ENCODE peak calls at places on chromosome 2, in four cellular contexts. L, R, B and Y are unnamed samples.

GRCh38 chr2:238158807-238159539 is at the start of gene ERFE:
- DNase-seq in R (peak; percentile 81), B (no peak), L (peak; percentile 11), Y (no peak)

GRCh38 chr2:6928452-6928851 is 11.2 kb downstream of the RNF144A start:
- DNase-seq in R (no peak), L (no peak), B (no peak), Y (no peak)

GRCh38 chr2:188042412-188042811 is 249.3 kb upstream of the GULP1 start:
- DNase-seq in B (no peak), L (no peak), R (no peak), Y (no peak)

GRCh38 chr2:231714639-231715498 is 6.5 kb downstream of the PTMA start:
- DNase-seq in R (peak; percentile 99), B (no peak), L (peak; percentile 84), Y (no peak)

GRCh38 chr2:232897386-232897970 is 27.4 kb downstream of the SNORC start:
- DNase-seq in L (no peak), B (no peak), R (no peak), Y (peak; percentile 35)

GRCh38 chr2:96933528-96933927 is 52.9 kb downstream of the FAM178B start:
- DNase-seq in B (no peak), R (no peak), L (no peak), Y (no peak)

GRCh38 chr2:19987936-19988335 is 2.0 kb downstream of the WDR35 start:
- DNase-seq in B (no peak), L (no peak), R (no peak), Y (no peak)

GRCh38 chr2:143856973-143857372 is 662.9 kb downstream of the ZEB2 start:
- DNase-seq in R (no peak), B (no peak), L (no peak), Y (no peak)

GRCh38 chr2:109236147-109236546 is 107.1 kb downstream of the SH3RF3 start:
- DNase-seq in R (no peak), L (no peak), B (no peak), Y (no peak)

GRCh38 chr2:173719471-173719870 is 245.7 kb downstream of the SP3 start:
- DNase-seq in R (no peak), B (no peak), L (no peak), Y (no peak)

GRCh38 chr2:39227628-39228412 is 15.9 kb downstream of the CDKL4 start:
- DNase-seq in B (no peak), R (peak; percentile 82), L (peak; percentile 84), Y (peak; percentile 81)

GRCh38 chr2:71045841-71046495 is 22.5 kb upstream of the NAGK start:
- DNase-seq in L (no peak), B (no peak), R (no peak), Y (no peak)

GRCh38 chr2:457287-457686 is 169.4 kb upstream of the ALKAL2 start:
- DNase-seq in R (no peak), B (no peak), L (no peak), Y (no peak)

GRCh38 chr2:239441724-239442123 is 40.9 kb upstream of the HDAC4 start:
- DNase-seq in R (no peak), L (no peak), B (no peak), Y (no peak)

GRCh38 chr2:226649201-226649600 is 150.4 kb downstream of the IRS1 start:
- DNase-seq in B (no peak), R (no peak), L (no peak), Y (no peak)

GRCh38 chr2:16288371-16289112 is 348.2 kb downstream of the MYCN start:
- DNase-seq in R (no peak), B (no peak), L (no peak), Y (no peak)

GRCh38 chr2:159521272-159521671 is 95.1 kb downstream of the BAZ2B start:
- DNase-seq in B (no peak), L (no peak), R (no peak), Y (no peak)

GRCh38 chr2:190663348-190663747 is 14.5 kb downstream of the NAB1 start:
- DNase-seq in B (no peak), R (no peak), L (no peak), Y (no peak)

GRCh38 chr2:170972508-170973224 is 43.6 kb downstream of the GORASP2 start:
- DNase-seq in R (no peak), B (no peak), L (no peak), Y (no peak)

GRCh38 chr2:203880557-203881125 is 13.1 kb downstream of the CTLA4 start:
- DNase-seq in R (no peak), B (no peak), L (no peak), Y (no peak)

GRCh38 chr2:240655931-240656886 is 26.5 kb downstream of the AQP12B start:
- DNase-seq in R (no peak), B (no peak), L (no peak), Y (no peak)

GRCh38 chr2:85540131-85540587 is 1.2 kb downstream of the MAT2A start:
- DNase-seq in L (no peak), R (no peak), B (no peak), Y (no peak)

GRCh38 chr2:99279969-99280695 is 20.9 kb downstream of the LYG1 start:
- DNase-seq in B (no peak), L (no peak), R (no peak), Y (no peak)

GRCh38 chr2:65379721-65380171 is 52.7 kb downstream of the SPRED2 start:
- DNase-seq in R (no peak), B (no peak), L (no peak), Y (no peak)

GRCh38 chr2:109392140-109392539 is 221.6 kb downstream of the SEPTIN10 start:
- DNase-seq in R (no peak), L (no peak), B (no peak), Y (no peak)

GRCh38 chr2:233400341-233400740 is 46.0 kb downstream of the DGKD start:
- DNase-seq in R (no peak), L (no peak), B (no peak), Y (no peak)

GRCh38 chr2:122210898-122211605 is 455.6 kb downstream of the TSN start:
- DNase-seq in L (no peak), B (no peak), R (no peak), Y (no peak)

GRCh38 chr2:43178602-43179542 is 47.5 kb downstream of the ZFP36L2 start:
- DNase-seq in R (peak; percentile 78), B (no peak), L (peak; percentile 89), Y (no peak)

GRCh38 chr2:238863749-238864206 is 15.9 kb downstream of the TWIST2 start:
- DNase-seq in L (no peak), B (no peak), R (no peak), Y (no peak)

GRCh38 chr2:70960833-70961647 is 17.4 kb upstream of the ANKRD53 start:
- DNase-seq in B (no peak), R (peak; percentile 48), L (no peak), Y (peak; percentile 44)

GRCh38 chr2:68390600-68390999 is 25.5 kb downstream of the PLEK start:
- DNase-seq in L (no peak), R (no peak), B (no peak), Y (no peak)
- H3K4me3 ChIP-seq in L (no peak overlapping the region), R (no peak overlapping the region), B (no peak overlapping the region), Y (no peak overlapping the region)

DNA sequence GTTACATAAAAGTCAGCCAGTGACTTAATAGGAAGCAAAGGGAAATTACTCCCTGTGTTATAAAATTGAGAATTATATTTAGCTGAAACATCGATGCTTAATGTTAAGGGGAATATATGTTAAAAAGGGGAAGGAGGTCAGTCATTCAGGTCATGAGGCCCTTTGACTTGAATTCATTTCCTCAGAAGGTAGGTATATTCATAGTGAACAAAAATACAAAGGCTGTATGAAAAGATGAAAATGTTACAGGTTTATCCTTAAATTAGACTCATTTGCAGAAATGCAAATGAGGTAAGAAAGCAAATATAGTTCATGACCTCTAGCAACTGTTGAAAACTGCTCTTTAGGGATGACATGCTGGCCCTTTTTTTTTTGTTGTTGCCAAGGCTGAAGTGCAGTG is 20.8 kb downstream of the MSH6 start:
- DNase-seq in R (no peak), L (no peak), B (no peak), Y (no peak)
- H3K36me3 ChIP-seq in R (peaks cover 97% of the 10 kb centered on the region), L (no peaks in the 10 kb centered on the region), B (peaks cover 55% of the 10 kb centered on the region), Y (peaks cover 99% of the 10 kb centered on the region)

DNA sequence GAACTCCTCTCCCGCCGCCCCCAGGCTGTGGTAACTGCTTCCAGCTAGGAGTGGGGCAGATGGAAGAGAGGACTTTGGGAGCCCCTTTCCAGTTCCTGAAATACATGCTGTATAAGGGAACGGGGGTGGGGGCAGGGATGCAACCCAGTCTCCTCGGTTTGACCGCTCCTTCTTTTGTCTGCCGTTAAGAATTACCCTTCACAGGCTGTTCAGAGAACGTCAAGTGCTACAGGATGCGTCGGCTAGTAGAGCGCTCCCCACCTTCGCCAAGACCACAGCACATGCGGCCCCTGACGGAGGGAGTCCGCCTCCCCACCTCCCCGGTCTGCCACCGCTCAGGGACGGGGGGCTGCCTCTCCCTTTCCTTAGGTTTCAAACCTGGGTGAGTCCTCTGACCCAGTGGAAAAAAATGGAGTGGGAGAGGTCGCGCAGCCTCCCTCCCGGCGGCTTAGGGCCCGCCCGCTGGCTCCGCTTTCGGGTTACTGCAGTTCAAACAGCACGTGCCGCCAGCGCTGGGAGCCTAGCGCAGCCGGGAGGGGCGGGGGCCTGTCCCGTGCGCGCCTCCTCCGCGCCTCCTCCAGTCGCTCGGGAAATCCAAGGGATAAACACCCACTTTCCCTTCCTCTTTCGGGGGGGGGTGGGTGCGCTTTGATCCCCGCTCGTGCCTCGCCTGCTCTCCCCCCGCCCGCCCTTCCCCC is 4.8 kb downstream of the CYP26B1 start:
- DNase-seq in B (no peak), L (peak; percentile 75), R (peak; percentile 73), Y (peak; percentile 51)
- H3K4me3 ChIP-seq in B (no peak overlapping the region), L (peak overlapping the region; percentile 26), R (peak overlapping the region; percentile 77), Y (peak overlapping the region; percentile 61)

GRCh38 chr2:11807156-11808015 is 61.0 kb downstream of the LPIN1 start:
- DNase-seq in B (no peak), R (no peak), L (no peak), Y (no peak)

GRCh38 chr2:11809586-11810236 is 63.3 kb downstream of the LPIN1 start:
- DNase-seq in B (no peak), R (no peak), L (no peak), Y (no peak)

GRCh38 chr2:11808016-11808400 is 61.6 kb downstream of the LPIN1 start:
- DNase-seq in R (no peak), L (no peak), B (no peak), Y (no peak)

GRCh38 chr2:11802782-11803191 is 56.4 kb downstream of the LPIN1 start:
- DNase-seq in L (no peak), R (no peak), B (no peak), Y (no peak)

GRCh38 chr2:11805920-11806319 is 59.5 kb downstream of the LPIN1 start:
- DNase-seq in R (no peak), B (no peak), L (no peak), Y (no peak)
- H3K36me3 ChIP-seq in R (no peaks in the 10 kb centered on the region), B (peaks cover 9% of the 10 kb centered on the region), L (no peaks in the 10 kb centered on the region), Y (peaks cover 89% of the 10 kb centered on the region)

DNA sequence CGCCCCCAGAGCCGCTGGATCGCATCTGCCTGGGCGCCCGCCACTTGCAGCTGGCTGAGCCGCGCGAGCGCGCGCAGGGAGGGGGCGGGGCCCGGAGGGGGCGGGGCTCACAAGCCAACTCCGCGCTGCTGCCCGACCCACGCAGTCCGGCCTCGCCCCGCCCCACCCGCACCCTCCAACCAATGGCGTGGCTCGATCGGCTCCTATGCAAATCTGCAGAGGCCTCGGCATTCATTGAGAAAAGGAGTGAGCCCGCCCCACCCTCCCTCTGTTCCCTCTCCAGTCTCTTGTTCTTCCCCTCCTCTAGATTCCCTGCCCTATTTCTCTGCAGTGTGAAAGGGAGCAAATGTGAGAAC is at the start of gene ALK:
- DNase-seq in R (peak; percentile 97), B (no peak), L (peak; percentile 72), Y (peak; percentile 89)
- H3K4me3 ChIP-seq in R (peak within 1 kb of the TSS; percentile 74), B (peak within 1 kb of the TSS; percentile 21), L (peak within 1 kb of the TSS; percentile 12), Y (peak within 1 kb of the TSS; percentile 39)

DNA sequence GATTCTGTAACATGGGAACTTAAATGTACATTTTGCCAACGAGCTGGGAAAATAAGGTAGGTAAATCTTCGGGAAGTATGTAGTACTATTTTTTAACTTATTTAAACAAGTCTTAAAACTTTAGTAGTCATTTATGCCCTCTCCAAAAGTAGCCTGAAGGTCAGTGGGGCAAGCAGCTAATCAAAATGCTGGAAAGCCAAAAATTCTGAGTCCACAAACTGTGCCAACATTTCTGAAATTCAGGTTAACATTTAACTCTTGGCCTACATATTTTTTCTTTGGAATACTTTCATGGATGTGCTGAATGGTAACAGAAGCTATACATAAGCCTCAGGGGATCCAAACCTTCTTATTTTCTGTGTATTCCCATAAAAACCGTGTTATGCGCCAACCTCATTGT is 26.3 kb downstream of the WDR75 start:
- DNase-seq in B (no peak), R (no peak), L (no peak), Y (no peak)
- H3K36me3 ChIP-seq in B (peaks cover 93% of the 10 kb centered on the region), R (peaks cover 81% of the 10 kb centered on the region), L (no peaks in the 10 kb centered on the region), Y (peaks cover 45% of the 10 kb centered on the region)